ENCODE peak calls at places on chromosomes 6 and 20, in four cellular contexts. I is stimulated activated CD4-positive, alpha-beta T cell treated with anti-CD3 and anti-CD28 coated beads, TNF-alpha, amount 100 ng/mL, for 24 hours; L is pancreas; J is T-helper 2 cell. Z is an unnamed sample.

GRCh38 chr6:26016326-26017275 is 54.0 kb downstream of the TRIM38 start:
- DNase-seq in I (no peak), L (no peak), J (peak; percentile 64), Z (no peak)

GRCh38 chr6:26502169-26502568 is 2.1 kb downstream of the BTN1A1 start:
- DNase-seq in I (no peak), L (no peak), J (no peak), Z (no peak)

GRCh38 chr20:63819224-63819917 is 11.7 kb downstream of the ZBTB46 start:
- DNase-seq in I (no peak), L (no peak), J (no peak), Z (peak; percentile 52)

GRCh38 chr20:19045366-19045765 is 167.1 kb upstream of the SLC24A3 start:
- DNase-seq in I (no peak), L (no peak), J (no peak), Z (no peak)

GRCh38 chr20:25364879-25365699 is 25.5 kb downstream of the ABHD12 start:
- DNase-seq in I (no peak), L (no peak), J (no peak), Z (no peak)

GRCh38 chr6:130885392-130886192 is 58.4 kb downstream of the SMLR1 start:
- DNase-seq in I (peak; percentile 44), L (no peak), J (peak; percentile 76), Z (peak; percentile 60)

GRCh38 chr20:1941226-1941625 is 46.0 kb downstream of the SIRPA start:
- DNase-seq in I (no peak), L (no peak), J (no peak), Z (no peak)

GRCh38 chr6:150898390-150899170 is 33.1 kb downstream of the MTHFD1L start:
- DNase-seq in I (no peak), L (no peak), J (no peak), Z (no peak)

GRCh38 chr6:89840538-89840937 is 10.9 kb downstream of the CASP8AP2 start:
- DNase-seq in I (no peak), L (no peak), J (no peak), Z (no peak)